ENCODE peak calls at places on chromosomes 12 and 14, in nine cellular contexts. M, P, E, U, Q, D, T, Z and O are unnamed samples.

GRCh38 chr12:114926341-114926740 is 242.4 kb upstream of the TBX3 start:
- DNase-seq in P (no peak), Q (no peak), T (no peak), U (no peak), D (no peak), M (no peak), Z (no peak), E (no peak), O (no peak)

GRCh38 chr12:89889051-89889450 is 180.4 kb upstream of the ATP2B1 start:
- DNase-seq in Z (no peak), E (peak; percentile 59), D (peak; percentile 34), U (no peak), Q (no peak), P (no peak), T (no peak), M (no peak), O (peak; percentile 25)

GRCh38 chr12:95661360-95661759 is 110.1 kb upstream of the USP44 start:
- DNase-seq in M (no peak), E (no peak), Z (no peak), Q (no peak), P (no peak), D (no peak), U (no peak), T (no peak), O (peak; percentile 24)

GRCh38 chr14:85583311-85583710 is 53.4 kb downstream of the FLRT2 start:
- DNase-seq in E (no peak), Z (no peak), D (no peak), T (no peak), Q (no peak), M (no peak), P (no peak), U (no peak), O (no peak)

GRCh38 chr14:28784262-28785021 is 17.9 kb downstream of the FOXG1 start:
- DNase-seq in E (no peak), M (no peak), Z (no peak), P (no peak), Q (no peak), T (no peak), D (no peak), U (no peak), O (no peak)

GRCh38 chr12:9794484-9795063 is 32.7 kb upstream of the KLRF1 start:
- DNase-seq in T (no peak), Q (no peak), M (no peak), E (no peak), P (no peak), U (no peak), Z (no peak), D (no peak), O (peak; percentile 4)

GRCh38 chr14:72521045-72521444 is 372.9 kb downstream of the DPF3 start:
- DNase-seq in P (no peak), Q (no peak), Z (no peak), E (no peak), U (no peak), D (no peak), T (no peak), M (no peak), O (no peak)

GRCh38 chr12:30529489-30530269 is 166.0 kb downstream of the IPO8 start:
- DNase-seq in Z (no peak), Q (no peak), E (no peak), P (no peak), U (no peak), D (no peak), M (no peak), T (no peak), O (no peak)

GRCh38 chr12:102534899-102535298 is 54.5 kb upstream of the IGF1 start:
- DNase-seq in Q (no peak), Z (no peak), T (no peak), U (no peak), D (no peak), M (no peak), P (no peak), E (peak; percentile 20), O (no peak)

GRCh38 chr14:59964251-59965007 is 44.5 kb downstream of the LRRC9 start:
- DNase-seq in Q (no peak), M (no peak), U (no peak), D (peak; percentile 61), P (no peak), T (no peak), E (peak; percentile 31), Z (peak; percentile 15), O (peak; percentile 20)

GRCh38 chr14:36656769-36657408 is 4.8 kb upstream of the PAX9 start:
- DNase-seq in U (no peak), Z (no peak), P (no peak), T (no peak), Q (no peak), D (peak; percentile 14), M (no peak), E (no peak), O (no peak)

GRCh38 chr14:85701763-85702162 is 171.8 kb downstream of the FLRT2 start:
- DNase-seq in M (peak; percentile 26), E (no peak), Z (no peak), Q (no peak), U (no peak), T (no peak), P (no peak), D (no peak), O (peak; percentile 18)

GRCh38 chr14:22176930-22177329 is 412.1 kb downstream of the DAD1 start:
- DNase-seq in P (no peak), Q (no peak), M (no peak), Z (no peak), U (no peak), T (no peak), D (no peak), E (no peak), O (peak; percentile 44)

GRCh38 chr14:22178330-22178981 is 410.6 kb downstream of the DAD1 start:
- DNase-seq in U (no peak), T (no peak), M (no peak), P (no peak), E (peak; percentile 20), Q (no peak), Z (no peak), D (peak; percentile 22), O (no peak)

GRCh38 chr14:22177870-22178269 is 411.2 kb downstream of the DAD1 start:
- DNase-seq in Q (no peak), D (no peak), T (no peak), E (peak; percentile 45), P (no peak), U (no peak), M (no peak), Z (no peak), O (no peak)

GRCh38 chr14:22179190-22179589 is 409.8 kb downstream of the DAD1 start:
- DNase-seq in Q (no peak), T (no peak), Z (no peak), E (peak; percentile 10), M (no peak), D (no peak), U (no peak), P (no peak), O (no peak)

DNA sequence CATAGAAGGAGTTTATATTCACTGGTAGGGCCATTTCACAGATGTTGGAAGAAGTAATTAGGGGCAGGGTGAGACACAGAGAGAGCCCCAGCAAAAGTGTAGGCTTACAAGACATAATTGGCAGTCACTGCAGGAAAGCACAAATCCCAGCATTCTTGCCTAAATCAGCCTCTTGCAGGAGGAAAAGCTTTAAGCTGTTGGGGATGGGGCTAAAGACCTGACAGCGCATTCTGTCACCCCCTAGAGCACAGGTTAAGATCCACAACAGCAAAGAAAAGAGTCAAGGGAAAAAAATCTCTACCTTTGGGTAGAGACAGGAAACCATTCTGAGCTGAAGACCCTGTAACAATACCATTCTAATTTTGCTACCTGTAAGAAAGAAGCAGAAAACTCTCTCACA is 409.0 kb downstream of the DAD1 start:
- DNase-seq in Z (no peak), P (no peak), D (no peak), E (no peak), M (no peak), Q (no peak), T (no peak), U (no peak), O (no peak)
- TF ChIP-seq CTCF in Z (peak; percentile 15), P (no peak), D (no peak), E (no peak), M (no peak), Q (no peak), T (no peak), U (no peak), O (no peak)

GRCh38 chr14:32727827-32728226 is 210.9 kb upstream of the NPAS3 start:
- DNase-seq in P (no peak), U (no peak), Q (no peak), Z (no peak), T (no peak), M (no peak), D (no peak), E (no peak), O (no peak)
- H3K4me3 ChIP-seq in P (no peak overlapping the region), U (no peak overlapping the region), Q (no peak overlapping the region), Z (no peak overlapping the region), T (no peak overlapping the region), M (no peak overlapping the region), D (no peak overlapping the region), E (no peak overlapping the region), O (no peak overlapping the region)

GRCh38 chr14:105250986-105251385 is 2.7 kb downstream of the BTBD6 start:
- DNase-seq in M (no peak), P (no peak), T (no peak), U (no peak), E (no peak), Z (no peak), Q (no peak), D (no peak), O (no peak)

GRCh38 chr14:105253329-105253682 is 5.0 kb downstream of the BTBD6 start:
- DNase-seq in U (no peak), M (no peak), D (no peak), P (no peak), Q (no peak), Z (no peak), E (no peak), T (no peak), O (no peak)

GRCh38 chr14:105251920-105252319 is 3.6 kb downstream of the BTBD6 start:
- DNase-seq in Z (no peak), Q (no peak), D (no peak), P (no peak), U (no peak), T (no peak), E (no peak), M (no peak), O (no peak)

GRCh38 chr14:105255021-105255507 is 6.7 kb downstream of the BTBD6 start:
- DNase-seq in Q (no peak), Z (no peak), U (no peak), T (no peak), E (peak; percentile 28), M (no peak), P (peak; percentile 52), D (peak; percentile 9), O (no peak)

GRCh38 chr14:105252552-105253328 is 4.4 kb downstream of the BTBD6 start:
- DNase-seq in Q (no peak), T (no peak), D (no peak), U (peak; percentile 16), M (no peak), Z (no peak), E (no peak), P (no peak), O (no peak)
- H3K36me3 ChIP-seq in Q (no peaks in the 10 kb centered on the region), T (no peaks in the 10 kb centered on the region), D (peaks cover 18% of the 10 kb centered on the region), U (peaks cover 7% of the 10 kb centered on the region), M (no peaks in the 10 kb centered on the region), Z (no peaks in the 10 kb centered on the region), E (peaks cover 37% of the 10 kb centered on the region), P (peaks cover 43% of the 10 kb centered on the region), O (peaks cover 18% of the 10 kb centered on the region)

GRCh38 chr12:80598004-80598606 is 109.3 kb upstream of the MYF6 start:
- DNase-seq in D (peak; percentile 83), M (peak; percentile 30), P (no peak), U (no peak), Z (peak; percentile 53), T (no peak), Q (peak; percentile 16), E (peak; percentile 83), O (peak; percentile 78)
- TF ChIP-seq CTCF in D (peak; percentile 29), M (peak; percentile 46), P (peak; percentile 45), U (peak; percentile 26), Z (peak; percentile 84), T (no peak), Q (peak; percentile 38), E (peak; percentile 63), O (peak; percentile 21)

GRCh38 chr12:124420041-124420765 is 125.3 kb downstream of the RFLNA start:
- DNase-seq in Q (no peak), E (no peak), T (no peak), Z (no peak), M (no peak), D (no peak), P (no peak), U (no peak), O (no peak)
- H3K4me3 ChIP-seq in Q (no peak overlapping the region), E (no peak overlapping the region), T (no peak overlapping the region), Z (no peak overlapping the region), M (no peak overlapping the region), D (no peak overlapping the region), P (no peak overlapping the region), U (no peak overlapping the region), O (no peak overlapping the region)